ENCODE peak calls at places on chromosomes 16 and 17, in nine cellular contexts. X, Y, C, U, P, V, R, J and O are unnamed samples.

GRCh38 chr16:68800257-68800875 is 43.0 kb upstream of the TANGO6 start:
- DNase-seq in X (peak), Y (peak), C (no peak), U (peak), P (no peak), V (no peak), R (peak), J (peak), O (peak)

GRCh38 chr17:75681289-75681688 is 14.2 kb downstream of the SAP30BP start:
- DNase-seq in X (no peak), Y (no peak), C (no peak), U (no peak), P (no peak), V (no peak), R (no peak), J (no peak), O (no peak)

GRCh38 chr17:34519286-34519685 is 60.1 kb upstream of the TMEM132E start:
- DNase-seq in X (peak), Y (no peak), C (no peak), U (peak), P (no peak), V (no peak), R (no peak), J (no peak), O (peak)

GRCh38 chr16:76583466-76583865 is 306.3 kb downstream of the CNTNAP4 start:
- DNase-seq in X (peak), Y (no peak), C (no peak), U (no peak), P (no peak), V (no peak), R (no peak), J (no peak), O (peak)

GRCh38 chr17:37361543-37361942 is 14.2 kb upstream of the C17orf78 start:
- DNase-seq in X (no peak), Y (no peak), C (no peak), U (no peak), P (no peak), V (no peak), R (no peak), J (no peak), O (no peak)

GRCh38 chr16:57807968-57808528 is 5.8 kb upstream of the KIFC3 start:
- DNase-seq in X (peak), Y (no peak), C (peak), U (peak), P (peak), V (peak), R (no peak), J (peak), O (peak)

GRCh38 chr16:2180962-2181923 is 15.2 kb downstream of the CASKIN1 start:
- DNase-seq in X (no peak), Y (no peak), C (no peak), U (peak), P (no peak), V (no peak), R (no peak), J (no peak), O (no peak)

GRCh38 chr17:50212121-50212843 is 10.9 kb upstream of the COL1A1 start:
- DNase-seq in X (no peak), Y (no peak), C (no peak), U (peak), P (no peak), V (no peak), R (no peak), J (no peak), O (no peak)

GRCh38 chr17:1001640-1002411 is 4.9 kb downstream of the TIMM22 start:
- DNase-seq in X (no peak), Y (no peak), C (no peak), U (no peak), P (no peak), V (no peak), R (no peak), J (no peak), O (no peak)

GRCh38 chr17:55432358-55433028 is 10.9 kb upstream of the MMD start:
- DNase-seq in X (no peak), Y (no peak), C (no peak), U (no peak), P (no peak), V (no peak), R (no peak), J (no peak), O (no peak)

GRCh38 chr17:1639549-1639948 is 6.0 kb downstream of the SCARF1 start:
- DNase-seq in X (no peak), Y (no peak), C (peak), U (peak), P (no peak), V (no peak), R (no peak), J (no peak), O (no peak)

GRCh38 chr17:50764860-50765259 is 2.5 kb downstream of the ANKRD40CL start:
- DNase-seq in X (no peak), Y (no peak), C (no peak), U (no peak), P (no peak), V (no peak), R (no peak), J (no peak), O (no peak)

GRCh38 chr16:85979605-85980004 is 80.6 kb downstream of the IRF8 start:
- DNase-seq in X (no peak), Y (no peak), C (no peak), U (no peak), P (no peak), V (no peak), R (no peak), J (no peak), O (peak)

GRCh38 chr17:75498726-75499213 is 16.6 kb downstream of the CASKIN2 start:
- DNase-seq in X (no peak), Y (no peak), C (no peak), U (peak), P (no peak), V (no peak), R (no peak), J (no peak), O (no peak)

GRCh38 chr17:4600563-4600962 is 16.2 kb downstream of the SMTNL2 start:
- DNase-seq in X (no peak), Y (no peak), C (no peak), U (peak), P (no peak), V (no peak), R (no peak), J (no peak), O (no peak)

GRCh38 chr17:80786470-80786869 is 205.2 kb upstream of the CHMP6 start:
- DNase-seq in X (no peak), Y (no peak), C (no peak), U (peak), P (no peak), V (no peak), R (no peak), J (no peak), O (no peak)

GRCh38 chr16:16075463-16076399 is 126.3 kb downstream of the ABCC1 start:
- DNase-seq in X (no peak), Y (no peak), C (peak), U (no peak), P (no peak), V (no peak), R (no peak), J (no peak), O (no peak)

GRCh38 chr16:75023019-75023418 is 24.2 kb downstream of the ZNRF1 start:
- DNase-seq in X (no peak), Y (no peak), C (no peak), U (no peak), P (no peak), V (no peak), R (no peak), J (no peak), O (no peak)

GRCh38 chr16:73002836-73003235 is 45.1 kb downstream of the ZFHX3 start:
- DNase-seq in X (no peak), Y (no peak), C (no peak), U (no peak), P (no peak), V (no peak), R (no peak), J (no peak), O (no peak)

GRCh38 chr17:15511142-15511541 is 43.7 kb upstream of the CDRT4 start:
- DNase-seq in X (no peak), Y (no peak), C (no peak), U (no peak), P (no peak), V (no peak), R (no peak), J (no peak), O (no peak)

GRCh38 chr17:17810374-17811248 is 26.2 kb downstream of the SREBF1 start:
- DNase-seq in X (no peak), Y (no peak), C (peak), U (peak), P (no peak), V (no peak), R (no peak), J (no peak), O (no peak)

GRCh38 chr17:12438813-12439586 is 226.7 kb upstream of the MYOCD start:
- DNase-seq in X (peak), Y (no peak), C (no peak), U (no peak), P (no peak), V (no peak), R (no peak), J (no peak), O (no peak)

GRCh38 chr17:81339180-81339501 is 44.0 kb upstream of the SLC38A10 start:
- DNase-seq in X (no peak), Y (no peak), C (no peak), U (peak), P (no peak), V (no peak), R (no peak), J (no peak), O (no peak)

GRCh38 chr16:51440096-51440495 is 289.0 kb upstream of the SALL1 start:
- DNase-seq in X (no peak), Y (no peak), C (no peak), U (no peak), P (no peak), V (no peak), R (no peak), J (no peak), O (peak)

GRCh38 chr17:36928450-36929125 is 8.7 kb upstream of the LHX1 start:
- DNase-seq in X (no peak), Y (no peak), C (no peak), U (peak), P (no peak), V (no peak), R (no peak), J (no peak), O (no peak)

GRCh38 chr17:4551141-4551540 is 4.0 kb downstream of the MYBBP1A start:
- DNase-seq in X (no peak), Y (no peak), C (no peak), U (peak), P (no peak), V (no peak), R (no peak), J (no peak), O (peak)

GRCh38 chr17:39359994-39360393 is 41.4 kb downstream of the FBXL20 start:
- DNase-seq in X (no peak), Y (no peak), C (no peak), U (no peak), P (no peak), V (no peak), R (no peak), J (no peak), O (no peak)

GRCh38 chr17:78337244-78338109 is 22.4 kb downstream of the SOCS3 start:
- DNase-seq in X (peak), Y (peak), C (no peak), U (no peak), P (no peak), V (no peak), R (peak), J (no peak), O (peak)

GRCh38 chr16:84729716-84730320 is 30.0 kb downstream of the USP10 start:
- DNase-seq in X (no peak), Y (no peak), C (no peak), U (no peak), P (no peak), V (no peak), R (no peak), J (no peak), O (no peak)

GRCh38 chr16:12515346-12515745 is 288.3 kb downstream of the CPPED1 start:
- DNase-seq in X (no peak), Y (no peak), C (no peak), U (no peak), P (no peak), V (no peak), R (no peak), J (no peak), O (no peak)

GRCh38 chr16:67164599-67165061 is at the start of gene HSF4:
- DNase-seq in X (no peak), Y (no peak), C (peak), U (peak), P (no peak), V (no peak), R (no peak), J (peak), O (peak)

GRCh38 chr17:33080091-33080490 is 88.4 kb downstream of the SPACA3 start:
- DNase-seq in X (no peak), Y (no peak), C (no peak), U (no peak), P (no peak), V (no peak), R (no peak), J (no peak), O (no peak)

GRCh38 chr17:38534498-38534885 is 71.3 kb downstream of the SRCIN1 start:
- DNase-seq in X (no peak), Y (no peak), C (no peak), U (no peak), P (no peak), V (no peak), R (no peak), J (no peak), O (no peak)

GRCh38 chr17:78600181-78600651 is 23.0 kb upstream of the DNAH17 start:
- DNase-seq in X (no peak), Y (no peak), C (no peak), U (no peak), P (no peak), V (no peak), R (no peak), J (no peak), O (peak)

GRCh38 chr17:65185686-65186382 is 48.7 kb downstream of the RGS9 start:
- DNase-seq in X (no peak), Y (no peak), C (no peak), U (peak), P (no peak), V (no peak), R (no peak), J (no peak), O (no peak)

GRCh38 chr17:49696233-49696761 is 11.5 kb downstream of the SLC35B1 start:
- DNase-seq in X (peak), Y (no peak), C (no peak), U (no peak), P (no peak), V (peak), R (peak), J (no peak), O (no peak)

GRCh38 chr16:11396241-11397048 is 51.2 kb downstream of the RMI2 start:
- DNase-seq in X (peak), Y (peak), C (peak), U (peak), P (no peak), V (peak), R (no peak), J (peak), O (peak)

GRCh38 chr17:4554441-4554996 is 665 bp downstream of the MYBBP1A start:
- DNase-seq in X (no peak), Y (no peak), C (peak), U (peak), P (no peak), V (no peak), R (no peak), J (no peak), O (no peak)